ENCODE peak calls at places on chromosomes 13 and 19, in five cellular contexts. V, I, J, P and C are unnamed samples.

GRCh38 chr19:34835952-34836351 is 62.9 kb upstream of the ZNF599 start:
- DNase-seq in P (no peak), V (no peak), I (no peak), J (no peak), C (no peak)

GRCh38 chr19:47296036-47296435 is 13.6 kb upstream of the C5AR1 start:
- DNase-seq in V (peak), P (peak), I (peak), J (no peak), C (peak)

GRCh38 chr19:43636121-43636683 is 3.4 kb downstream of the CADM4 start:
- DNase-seq in I (no peak), V (no peak), J (no peak), P (no peak), C (no peak)

GRCh38 chr19:55777528-55777927 is 8.6 kb downstream of the RFPL4AL1 start:
- DNase-seq in P (peak), J (no peak), I (peak), V (peak), C (no peak)

GRCh38 chr13:56351041-56351440 is 789.7 kb upstream of the PRR20A start:
- DNase-seq in V (no peak), J (no peak), P (no peak), I (no peak), C (no peak)

GRCh38 chr13:99992376-99992775 is 10.8 kb downstream of the ZIC2 start:
- DNase-seq in P (no peak), V (no peak), I (no peak), J (no peak), C (no peak)

GRCh38 chr19:33441277-33441699 is 67.8 kb downstream of the CEBPG start:
- DNase-seq in P (no peak), V (no peak), I (no peak), J (no peak), C (no peak)

GRCh38 chr19:41322451-41322850 is 12.5 kb downstream of the CCDC97 start:
- DNase-seq in I (no peak), J (no peak), V (no peak), P (no peak), C (no peak)

GRCh38 chr13:74027161-74027779 is 106.9 kb downstream of the KLF12 start:
- DNase-seq in I (no peak), V (no peak), J (no peak), P (no peak), C (no peak)

GRCh38 chr19:47183579-47183978 is 47.4 kb downstream of the BBC3 start:
- DNase-seq in I (no peak), V (no peak), J (no peak), P (no peak), C (no peak)

GRCh38 chr19:13399746-13400145 is 106.5 kb downstream of the CACNA1A start:
- DNase-seq in J (no peak), I (no peak), V (peak), P (no peak), C (no peak)

GRCh38 chr13:32316476-32316875 is 1.2 kb downstream of the BRCA2 start:
- DNase-seq in V (no peak), J (no peak), P (no peak), I (no peak), C (no peak)

GRCh38 chr19:57527136-57527881 is at the start of gene ZNF549:
- DNase-seq in V (peak), I (peak), J (peak), P (no peak), C (peak)

GRCh38 chr13:113562085-113562749 is 22.3 kb upstream of the TFDP1 start:
- DNase-seq in I (peak), V (peak), J (no peak), P (no peak), C (peak)

GRCh38 chr13:101989798-101990350 is 412.0 kb downstream of the FGF14 start:
- DNase-seq in P (no peak), I (no peak), J (no peak), V (no peak), C (no peak)

GRCh38 chr19:11257827-11258380 is 4.4 kb downstream of the DOCK6 start:
- DNase-seq in P (no peak), V (no peak), I (no peak), J (no peak), C (no peak)

GRCh38 chr19:43596842-43597461 is 557 bp downstream of the ZNF576 start:
- DNase-seq in J (no peak), P (no peak), V (no peak), I (no peak), C (no peak)

GRCh38 chr13:30618186-30618937 is 642 bp downstream of the USPL1 start:
- DNase-seq in I (no peak), J (no peak), P (no peak), V (peak), C (no peak)

GRCh38 chr13:45335397-45336024 is 5.5 kb downstream of the TPT1 start:
- DNase-seq in J (no peak), V (no peak), I (no peak), P (no peak), C (no peak)

GRCh38 chr13:64276232-64276631 is 2860.6 kb upstream of the PCDH20 start:
- DNase-seq in I (no peak), P (no peak), V (no peak), J (no peak), C (no peak)

GRCh38 chr13:50892162-50892944 is 17.2 kb upstream of the RNASEH2B start:
- DNase-seq in P (no peak), V (no peak), I (no peak), J (no peak), C (no peak)

GRCh38 chr13:60788156-60788829 is 391.3 kb downstream of the TDRD3 start:
- DNase-seq in I (no peak), V (no peak), J (no peak), P (no peak), C (no peak)

GRCh38 chr13:41700790-41701310 is 243.5 kb downstream of the RGCC start:
- DNase-seq in I (peak), J (no peak), V (peak), P (no peak), C (no peak)

GRCh38 chr19:5628919-5629481 is 6.1 kb downstream of the SAFB start:
- DNase-seq in V (no peak), P (no peak), I (no peak), J (no peak), C (no peak)

GRCh38 chr19:36136975-36137686 is 2.7 kb upstream of the CAPNS1 start:
- DNase-seq in I (no peak), J (no peak), P (peak), V (no peak), C (peak)

GRCh38 chr19:54653181-54653809 is 9.5 kb upstream of the LILRB4 start:
- DNase-seq in V (peak), J (no peak), I (peak), P (peak), C (peak)

GRCh38 chr19:35513975-35514809 is 743 bp upstream of the DMKN start:
- DNase-seq in I (no peak), V (no peak), J (no peak), P (peak), C (peak)

GRCh38 chr13:20359335-20359734 is 127.2 kb upstream of the GJB6 start:
- DNase-seq in I (no peak), J (no peak), V (no peak), P (peak), C (no peak)

GRCh38 chr19:6018786-6019185 is 40.8 kb upstream of the RANBP3 start:
- DNase-seq in J (no peak), V (peak), P (no peak), I (peak), C (no peak)

GRCh38 chr13:37037231-37037630 is 22.3 kb downstream of the SUPT20H start:
- DNase-seq in P (no peak), J (no peak), I (no peak), V (no peak), C (no peak)

GRCh38 chr13:101700598-101700997 is 248.1 kb downstream of the ITGBL1 start:
- DNase-seq in V (no peak), I (no peak), P (no peak), J (no peak), C (no peak)

GRCh38 chr13:46062190-46062589 is 9.6 kb upstream of the ZC3H13 start:
- DNase-seq in V (no peak), P (no peak), J (no peak), I (no peak), C (no peak)

GRCh38 chr13:101529419-101529818 is 76.9 kb downstream of the ITGBL1 start:
- DNase-seq in I (no peak), J (no peak), V (no peak), P (no peak), C (no peak)

GRCh38 chr19:41871573-41872383 is 5.3 kb upstream of the CD79A start:
- DNase-seq in V (no peak), I (peak), J (peak), P (no peak), C (no peak)

GRCh38 chr13:102197193-102197592 is 204.7 kb downstream of the FGF14 start:
- DNase-seq in V (no peak), I (no peak), J (no peak), P (no peak), C (no peak)

GRCh38 chr13:24254151-24254810 is 55.1 kb upstream of the C1QTNF9 start:
- DNase-seq in P (no peak), V (no peak), I (no peak), J (no peak), C (no peak)

GRCh38 chr13:35856721-35857346 is 274.3 kb downstream of the DCLK1 start:
- DNase-seq in P (no peak), I (no peak), J (no peak), V (no peak), C (no peak)
- TF ChIP-seq JUND in P (no peak), I (no peak), J (no peak), V (no peak), C (no peak)

GRCh38 chr13:72536668-72537399 is 190.6 kb downstream of the MZT1 start:
- DNase-seq in J (no peak), V (no peak), I (no peak), P (no peak), C (no peak)
- TF ChIP-seq JUND in J (no peak), V (no peak), I (no peak), P (no peak), C (no peak)

GRCh38 chr13:48500652-48501197 is 32.2 kb downstream of the RCBTB2 start:
- DNase-seq in J (no peak), I (no peak), P (no peak), V (no peak), C (no peak)
- TF ChIP-seq JUND in J (no peak), I (no peak), P (no peak), V (no peak), C (no peak)

GRCh38 chr19:17488593-17489391 is 18.5 kb downstream of the SLC27A1 start:
- DNase-seq in P (peak), I (peak), V (peak), J (no peak), C (no peak)
- TF ChIP-seq JUND in P (no peak), I (no peak), V (peak), J (no peak), C (no peak)

GRCh38 chr19:40143612-40144011 is 47.6 kb upstream of the MAP3K10 start:
- DNase-seq in V (no peak), J (no peak), I (no peak), P (no peak), C (no peak)
- TF ChIP-seq JUND in V (no peak), J (no peak), I (no peak), P (no peak), C (no peak)

DNA sequence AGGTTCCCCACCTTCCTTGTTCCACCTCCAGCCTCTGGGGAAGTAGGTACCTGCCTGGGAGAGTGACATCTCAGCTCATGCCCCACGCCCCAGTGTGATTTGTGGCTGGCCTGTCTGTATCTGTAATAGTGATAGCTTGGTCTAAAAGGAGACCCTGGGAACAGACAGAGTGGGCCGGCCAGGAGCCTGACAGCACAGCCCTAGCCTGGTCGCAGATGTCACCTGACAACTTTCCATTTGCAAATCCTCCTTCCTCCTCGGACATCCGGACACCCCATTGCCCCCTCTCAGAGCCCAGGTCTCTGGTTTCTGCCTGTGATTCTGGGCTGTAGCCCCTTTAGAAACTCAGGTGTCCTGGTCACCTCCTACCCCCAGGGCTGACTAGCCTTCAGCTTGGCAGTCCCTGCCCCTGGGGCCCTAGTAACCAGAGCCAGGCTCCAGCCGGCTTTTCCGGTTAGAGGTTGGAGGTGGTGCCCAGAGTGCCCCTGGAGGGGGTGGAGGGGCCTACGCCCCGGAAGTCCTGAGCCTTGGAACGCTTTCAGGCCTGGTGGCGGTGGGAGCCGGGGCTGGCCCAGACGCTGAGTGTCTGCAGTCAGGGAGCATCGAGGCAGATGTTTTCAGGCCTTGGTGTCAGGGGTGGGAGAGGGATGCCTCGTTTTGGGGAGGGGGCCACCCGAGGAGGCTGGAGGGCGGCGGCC is 6.5 kb downstream of the LRRC8E start:
- DNase-seq in I (no peak), V (no peak), P (no peak), J (no peak), C (peak)
- TF ChIP-seq JUND in I (no peak), V (no peak), P (no peak), J (no peak), C (no peak)

GRCh38 chr13:40251343-40252032 is 415.0 kb downstream of the FOXO1 start:
- DNase-seq in J (no peak), V (no peak), I (no peak), P (no peak), C (peak)

GRCh38 chr13:40259899-40260298 is 406.5 kb downstream of the FOXO1 start:
- DNase-seq in P (no peak), V (no peak), I (no peak), J (no peak), C (no peak)

GRCh38 chr13:40254394-40254793 is 412.0 kb downstream of the FOXO1 start:
- DNase-seq in V (no peak), P (no peak), I (no peak), J (no peak), C (no peak)

GRCh38 chr13:40252241-40252640 is 414.2 kb downstream of the FOXO1 start:
- DNase-seq in P (no peak), J (no peak), I (no peak), V (no peak), C (no peak)

GRCh38 chr13:40255551-40255950 is 410.9 kb downstream of the FOXO1 start:
- DNase-seq in I (no peak), V (no peak), P (no peak), J (no peak), C (no peak)
- TF ChIP-seq JUND in I (no peak), V (no peak), P (no peak), J (no peak), C (no peak)

GRCh38 chr19:8973501-8974091 is 36.6 kb downstream of the MUC16 start:
- DNase-seq in J (no peak), V (peak), I (no peak), P (no peak), C (peak)
- TF ChIP-seq JUND in J (no peak), V (no peak), I (no peak), P (no peak), C (no peak)